ENCODE peak calls at places on chromosomes 2 and 18, in five cellular contexts. D is HepG2, O is HCT116, Q is K562, C is GM12878. N is an unnamed sample.

GRCh38 chr18:48590678-48591077 is 51.8 kb downstream of the CTIF start:
- DNase-seq in D (no peak), O (peak; percentile 2), Q (no peak), C (no peak), N (no peak)

GRCh38 chr2:14081526-14081925 is 551.0 kb upstream of the LRATD1 start:
- DNase-seq in D (no peak), O (no peak), Q (no peak), C (no peak), N (no peak)

GRCh38 chr18:217532-218334 is 50.1 kb downstream of the THOC1 start:
- DNase-seq in D (peak; percentile 3), O (no peak), Q (no peak), C (no peak), N (no peak)

GRCh38 chr2:67346718-67347407 is 50.3 kb upstream of the ETAA1 start:
- DNase-seq in D (no peak), O (no peak), Q (no peak), C (no peak), N (no peak)

GRCh38 chr2:46956981-46957531 is 41.5 kb upstream of the MCFD2 start:
- DNase-seq in D (no peak), O (no peak), Q (no peak), C (no peak), N (no peak)

GRCh38 chr2:32502941-32503340 is 124.9 kb upstream of the TTC27 start:
- DNase-seq in D (no peak), O (no peak), Q (no peak), C (no peak), N (no peak)

GRCh38 chr2:175880-176800 is 87.7 kb downstream of the SH3YL1 start:
- DNase-seq in D (peak; percentile 100), O (no peak), Q (no peak), C (no peak), N (no peak)

GRCh38 chr2:99863914-99864273 is 278.5 kb downstream of the AFF3 start:
- DNase-seq in D (no peak), O (no peak), Q (no peak), C (no peak), N (no peak)

GRCh38 chr18:3035635-3036034 is 22.7 kb upstream of the LPIN2 start:
- DNase-seq in D (no peak), O (no peak), Q (no peak), C (no peak), N (no peak)

GRCh38 chr2:121562269-121563176 is 31.8 kb downstream of the RNU4ATAC start:
- DNase-seq in D (no peak), O (no peak), Q (no peak), C (no peak), N (no peak)

GRCh38 chr18:58169472-58169871 is 125.4 kb downstream of the NEDD4L start:
- DNase-seq in D (no peak), O (no peak), Q (no peak), C (no peak), N (no peak)

GRCh38 chr2:120793682-120794403 is 58.2 kb downstream of the GLI2 start:
- DNase-seq in D (no peak), O (no peak), Q (no peak), C (no peak), N (no peak)

GRCh38 chr2:65595641-65596040 is 163.2 kb upstream of the SPRED2 start:
- DNase-seq in D (no peak), O (no peak), Q (no peak), C (no peak), N (no peak)

DNA sequence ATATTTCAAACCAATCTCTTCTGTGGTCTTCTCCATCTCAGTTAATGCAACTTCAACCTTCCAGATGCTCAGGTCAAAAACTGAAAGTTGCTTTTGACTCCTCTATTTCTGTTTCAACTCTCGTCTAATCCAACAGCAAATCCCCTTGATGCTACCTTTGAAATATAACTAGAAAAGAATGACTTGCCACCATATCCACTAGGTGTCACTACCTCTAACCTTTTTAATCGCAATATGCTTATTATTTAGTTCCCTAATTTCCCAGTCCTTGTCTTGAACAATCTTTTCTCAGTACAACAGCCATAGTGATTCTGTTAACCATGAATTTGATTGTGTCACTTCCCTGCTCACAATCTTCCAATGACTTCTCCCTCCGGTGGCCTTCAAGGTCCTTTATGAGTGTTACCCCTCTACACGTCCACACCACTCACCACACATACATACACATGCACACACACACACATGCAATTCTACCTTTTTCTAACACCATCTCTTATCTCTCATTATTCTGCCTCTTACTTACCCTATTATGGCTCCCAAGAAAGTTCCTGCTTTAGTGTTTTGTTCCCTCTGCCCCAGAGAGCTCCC is 245.5 kb upstream of the KCNJ3 start:
- DNase-seq in D (no peak), O (peak; percentile 27), Q (no peak), C (peak; percentile 13), N (peak; percentile 59)
- H2AFZ ChIP-seq in D (no peak overlapping the region), O (peak overlapping the region; percentile 46), Q (no peak overlapping the region), C (no peak overlapping the region), N (no peak overlapping the region)

GRCh38 chr2:205689837-205690236 is 7.5 kb downstream of the NRP2 start:
- DNase-seq in D (no peak), O (no peak), Q (no peak), C (no peak), N (no peak)

GRCh38 chr2:205695460-205695979 is 13.2 kb downstream of the NRP2 start:
- DNase-seq in D (no peak), O (no peak), Q (no peak), C (no peak), N (no peak)

GRCh38 chr2:205694256-205694655 is 12.0 kb downstream of the NRP2 start:
- DNase-seq in D (no peak), O (no peak), Q (no peak), C (no peak), N (no peak)

GRCh38 chr2:205688417-205689200 is 6.3 kb downstream of the NRP2 start:
- DNase-seq in D (no peak), O (no peak), Q (no peak), C (no peak), N (no peak)

DNA sequence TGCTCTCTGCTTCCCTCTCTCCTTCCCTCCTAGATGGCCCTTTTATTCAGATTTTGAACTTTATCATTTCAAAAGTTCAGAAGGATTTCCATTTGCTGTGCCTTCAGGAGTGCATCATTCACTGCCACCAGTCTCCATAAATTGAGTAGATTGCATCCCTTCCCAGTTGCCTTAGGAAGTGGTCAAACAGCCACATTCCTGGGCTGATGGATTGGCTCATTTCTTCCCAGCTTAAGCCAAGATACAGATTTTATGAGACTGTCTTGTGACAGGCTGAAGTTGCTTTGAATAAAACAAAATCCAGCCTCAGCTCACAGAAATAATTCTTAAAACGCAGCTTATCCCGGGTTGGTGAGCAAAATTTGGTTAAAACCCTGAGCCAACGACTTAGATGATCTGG is 9.8 kb downstream of the NRP2 start:
- DNase-seq in D (no peak), O (no peak), Q (no peak), C (no peak), N (no peak)
- TF ChIP-seq POLR2AphosphoS5 in D (no peak), O (no peak), Q (no peak), C (no peak), N (no peak)

GRCh38 chr2:170821631-170822291 is 5.1 kb downstream of the GAD1 start:
- DNase-seq in D (no peak), O (no peak), Q (no peak), C (no peak), N (peak; percentile 31)
- H2AFZ ChIP-seq in D (no peak overlapping the region), O (no peak overlapping the region), Q (no peak overlapping the region), C (no peak overlapping the region), N (peak overlapping the region; percentile 94)

GRCh38 chr2:239498576-239498975 is 97.8 kb upstream of the HDAC4 start:
- DNase-seq in D (no peak), O (no peak), Q (no peak), C (no peak), N (no peak)

GRCh38 chr2:239499989-239500914 is 99.4 kb upstream of the HDAC4 start:
- DNase-seq in D (no peak), O (no peak), Q (no peak), C (no peak), N (no peak)

GRCh38 chr2:239502430-239503221 is 101.8 kb upstream of the HDAC4 start:
- DNase-seq in D (no peak), O (no peak), Q (no peak), C (no peak), N (no peak)

GRCh38 chr2:239498981-239499633 is 98.3 kb upstream of the HDAC4 start:
- DNase-seq in D (no peak), O (no peak), Q (no peak), C (no peak), N (no peak)

DNA sequence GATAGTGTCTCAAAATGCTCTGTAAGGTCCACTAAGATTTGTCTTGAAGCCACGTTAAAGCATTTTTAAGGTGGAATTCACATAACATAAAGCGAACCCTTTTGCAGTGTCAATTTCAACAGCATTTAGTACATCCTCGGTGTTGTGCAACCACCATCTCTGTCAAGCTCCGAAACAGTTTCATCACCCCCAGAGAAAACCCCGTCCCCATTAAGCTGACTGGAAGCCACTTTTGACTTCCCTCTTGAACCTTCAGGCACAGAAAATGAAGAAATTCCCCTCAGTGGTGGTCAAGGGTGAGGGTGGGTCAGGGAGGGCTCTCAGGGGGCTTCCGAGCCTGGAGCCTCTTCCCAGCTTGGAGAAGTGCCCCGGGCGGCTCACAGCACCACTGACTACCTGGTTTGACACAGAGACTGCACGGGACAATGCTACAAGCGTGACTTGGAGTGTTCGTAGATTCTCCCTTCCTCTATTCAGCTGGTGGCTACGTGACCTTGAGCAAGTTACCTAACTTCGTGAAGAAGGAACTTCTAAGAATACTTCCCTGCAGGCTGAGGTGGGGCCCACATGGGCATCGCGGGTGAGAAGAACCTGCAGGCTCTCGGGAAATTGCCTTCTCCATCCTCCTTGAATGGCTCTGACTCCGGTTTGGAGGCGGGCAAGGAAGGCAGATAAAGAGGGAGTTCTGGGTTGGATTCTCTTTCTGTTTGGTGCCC is 100.3 kb upstream of the HDAC4 start:
- DNase-seq in D (no peak), O (no peak), Q (no peak), C (no peak), N (no peak)
- TF ChIP-seq POLR2AphosphoS5 in D (no peak), O (no peak), Q (no peak), C (no peak), N (no peak)

DNA sequence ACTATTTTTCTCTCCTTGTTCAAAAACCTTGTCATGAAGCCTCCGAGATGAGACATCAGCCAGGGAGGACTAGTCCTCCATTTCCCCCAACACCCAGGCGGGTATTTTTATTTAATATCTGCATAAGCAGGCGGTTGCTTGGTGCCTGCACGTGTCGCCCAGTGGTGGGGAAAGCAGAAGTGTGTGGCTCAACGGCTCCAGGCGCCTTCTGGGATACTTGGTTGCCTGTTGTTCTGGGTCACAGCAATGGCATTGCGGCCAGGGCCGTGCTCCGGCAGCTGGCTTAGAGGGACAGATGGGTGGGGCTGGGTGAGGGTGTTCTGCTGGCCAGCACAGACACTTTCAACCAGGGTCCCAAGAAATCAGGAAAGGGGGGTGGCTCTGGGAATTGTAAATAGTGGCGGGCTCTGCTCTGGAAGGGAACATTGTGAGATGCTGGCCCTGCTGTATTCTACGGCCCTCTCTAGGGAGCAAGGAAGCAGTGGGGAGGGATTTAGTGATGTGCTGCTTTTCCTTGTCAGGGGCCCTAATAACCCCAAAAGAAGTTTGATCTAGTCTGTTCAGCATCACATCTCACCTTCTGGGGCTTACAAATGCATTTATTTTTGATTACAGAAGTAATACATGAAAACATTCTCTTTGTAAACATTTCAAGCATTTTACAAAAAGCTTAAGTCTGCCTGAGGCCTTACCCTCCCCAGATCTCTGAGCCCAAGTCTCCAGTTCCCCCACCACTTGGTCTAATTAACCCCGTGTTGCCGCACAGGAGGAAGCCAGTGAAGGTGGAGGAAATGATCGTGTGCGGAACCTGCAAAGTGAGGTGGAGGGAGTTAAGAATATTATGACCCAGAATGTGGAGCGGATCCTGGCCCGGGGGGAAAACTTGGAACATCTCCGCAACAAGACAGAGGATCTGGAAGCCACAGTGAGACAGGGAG is 1.1 kb downstream of the VAMP8 start:
- DNase-seq in D (no peak), O (no peak), Q (peak; percentile 57), C (no peak), N (no peak)
- H2AFZ ChIP-seq in D (peak overlapping the region; percentile 7), O (no peak overlapping the region), Q (peak overlapping the region; percentile 90), C (peak overlapping the region; percentile 61), N (peak overlapping the region; percentile 60)